ENCODE peak calls at places on chromosomes 2 and 18, in six cellular contexts. L, U, T, K, E and A are unnamed samples.
A peak's percentile ranks its signal among the peaks of the same experiment; 100 is the strongest.

GRCh38 chr18:67417864-67418523 is 98.5 kb downstream of the DSEL start:
- DNase-seq in L (no peak), U (no peak), T (no peak), K (no peak), E (no peak), A (no peak)

GRCh38 chr2:239371726-239372686 is 28.8 kb downstream of the HDAC4 start:
- DNase-seq in L (no peak), U (no peak), T (peak; percentile 15), K (peak; percentile 56), E (no peak), A (peak; percentile 42)

GRCh38 chr2:10721344-10722251 is at the start of gene ATP6V1C2:
- DNase-seq in L (peak; percentile 55), U (peak; percentile 36), T (no peak), K (no peak), E (peak; percentile 76), A (no peak)

GRCh38 chr2:207231962-207232361 is 66.2 kb upstream of the KLF7 start:
- DNase-seq in L (no peak), U (no peak), T (no peak), K (no peak), E (no peak), A (no peak)

GRCh38 chr18:51621103-51621969 is 423.9 kb upstream of the MEX3C start:
- DNase-seq in L (peak; percentile 61), U (peak; percentile 67), T (peak; percentile 61), K (no peak), E (peak; percentile 90), A (no peak)

GRCh38 chr2:99775585-99775984 is 285.8 kb upstream of the REV1 start:
- DNase-seq in L (no peak), U (no peak), T (no peak), K (no peak), E (no peak), A (no peak)

GRCh38 chr2:128260239-128261138 is 58.2 kb downstream of the HS6ST1 start:
- DNase-seq in L (peak; percentile 39), U (no peak), T (no peak), K (no peak), E (no peak), A (peak; percentile 75)

GRCh38 chr2:172704072-172704936 is 31.3 kb upstream of the RAPGEF4 start:
- DNase-seq in L (no peak), U (no peak), T (no peak), K (no peak), E (no peak), A (no peak)

GRCh38 chr2:75679556-75679955 is 31.2 kb downstream of the GCFC2 start:
- DNase-seq in L (no peak), U (no peak), T (no peak), K (no peak), E (no peak), A (no peak)

GRCh38 chr2:156400704-156401678 is 35.2 kb upstream of the GPD2 start:
- DNase-seq in L (peak; percentile 61), U (peak; percentile 83), T (peak; percentile 71), K (peak; percentile 89), E (peak; percentile 71), A (no peak)

GRCh38 chr2:62266433-62267038 is 70.6 kb downstream of the B3GNT2 start:
- DNase-seq in L (no peak), U (no peak), T (no peak), K (no peak), E (no peak), A (no peak)

GRCh38 chr2:219506802-219507554 is 7.3 kb upstream of the ASIC4 start:
- DNase-seq in L (no peak), U (no peak), T (no peak), K (no peak), E (no peak), A (no peak)

GRCh38 chr18:68387246-68387645 is 327.7 kb downstream of the TMX3 start:
- DNase-seq in L (no peak), U (no peak), T (no peak), K (no peak), E (no peak), A (no peak)

GRCh38 chr2:96839875-96840850 is 3.7 kb downstream of the ANKRD23 start:
- DNase-seq in L (no peak), U (no peak), T (no peak), K (no peak), E (peak; percentile 30), A (no peak)

GRCh38 chr2:233404227-233404626 is 49.9 kb downstream of the DGKD start:
- DNase-seq in L (no peak), U (no peak), T (no peak), K (no peak), E (peak; percentile 48), A (no peak)

GRCh38 chr2:34408100-34408499 is 809.0 kb upstream of the FAM98A start:
- DNase-seq in L (no peak), U (no peak), T (no peak), K (no peak), E (no peak), A (no peak)

GRCh38 chr2:181581534-181581933 is 75.4 kb downstream of the CERKL start:
- DNase-seq in L (no peak), U (no peak), T (no peak), K (no peak), E (no peak), A (no peak)
- TF ChIP-seq CTCF in L (peak; percentile 34), U (no peak), T (no peak), K (no peak), E (no peak), A (no peak)

GRCh38 chr2:51335072-51336058 is 303.4 kb upstream of the NRXN1 start:
- DNase-seq in L (no peak), U (no peak), T (no peak), K (no peak), E (no peak), A (no peak)
- TF ChIP-seq CTCF in L (peak; percentile 22), U (peak; percentile 12), T (no peak), K (no peak), E (peak; percentile 40), A (no peak)

DNA sequence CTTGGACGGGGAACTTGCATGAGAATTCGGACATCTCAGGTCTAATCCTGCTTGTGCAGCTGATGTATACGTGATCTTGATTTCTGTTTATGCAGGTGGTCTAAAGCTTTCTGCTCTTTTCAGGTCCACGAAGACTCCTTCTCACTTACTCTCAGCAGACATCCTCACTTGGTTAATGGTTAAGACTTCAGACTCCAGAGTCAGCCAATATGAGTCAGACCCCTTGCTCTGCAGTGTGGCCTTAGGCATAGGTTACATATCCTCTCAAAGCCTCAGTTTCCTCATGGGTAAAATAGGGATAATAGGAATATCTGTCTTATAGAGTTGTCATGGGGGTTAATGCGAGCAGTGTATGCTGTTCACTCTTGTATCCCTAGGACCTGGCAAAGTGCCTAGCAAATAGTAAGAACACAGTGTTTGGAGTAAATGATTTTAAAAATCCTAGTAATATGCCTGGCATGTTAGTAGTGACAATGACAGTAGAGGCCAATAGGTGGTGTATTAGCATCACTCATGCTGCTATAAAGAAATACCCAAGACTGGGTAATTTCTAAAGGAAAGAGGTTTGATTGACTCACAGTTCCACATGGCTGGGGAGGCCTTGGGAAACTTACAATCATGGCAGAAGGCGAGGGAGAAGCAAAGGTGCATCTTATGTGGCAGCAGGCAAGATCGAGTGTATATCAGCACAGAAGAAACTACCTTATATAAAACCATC is 42.3 kb downstream of the XRCC5 start:
- DNase-seq in L (no peak), U (no peak), T (no peak), K (no peak), E (no peak), A (no peak)
- TF ChIP-seq CTCF in L (no peak), U (no peak), T (no peak), K (no peak), E (peak; percentile 46), A (no peak)

GRCh38 chr2:105522645-105523044 is 123.8 kb upstream of the FHL2 start:
- DNase-seq in L (no peak), U (no peak), T (no peak), K (no peak), E (no peak), A (no peak)

GRCh38 chr2:105519516-105519915 is 120.7 kb upstream of the FHL2 start:
- DNase-seq in L (no peak), U (no peak), T (no peak), K (no peak), E (no peak), A (no peak)

GRCh38 chr2:105518897-105519296 is 120.0 kb upstream of the FHL2 start:
- DNase-seq in L (no peak), U (no peak), T (no peak), K (no peak), E (no peak), A (no peak)

GRCh38 chr2:105521616-105522015 is 122.8 kb upstream of the FHL2 start:
- DNase-seq in L (no peak), U (no peak), T (no peak), K (no peak), E (no peak), A (no peak)

GRCh38 chr2:105521176-105521575 is 122.3 kb upstream of the FHL2 start:
- DNase-seq in L (no peak), U (no peak), T (no peak), K (no peak), E (no peak), A (no peak)
- TF ChIP-seq CTCF in L (peak; percentile 67), U (peak; percentile 26), T (peak; percentile 76), K (peak; percentile 53), E (peak; percentile 76), A (peak; percentile 80)

GRCh38 chr2:180952731-180953336 is 27.6 kb upstream of the UBE2E3 start:
- DNase-seq in L (no peak), U (no peak), T (no peak), K (no peak), E (no peak), A (no peak)
- TF ChIP-seq CTCF in L (no peak), U (no peak), T (no peak), K (no peak), E (no peak), A (no peak)

GRCh38 chr2:138476940-138477339 is 24.6 kb upstream of the SPOPL start:
- DNase-seq in L (no peak), U (no peak), T (no peak), K (no peak), E (no peak), A (no peak)
- TF ChIP-seq CTCF in L (peak; percentile 21), U (no peak), T (no peak), K (no peak), E (no peak), A (no peak)